ENCODE peak calls at places on chromosomes 16 and 17, in seven cellular contexts. Z is heart left ventricle, R is A549, M is stomach, P is prostate gland, C is body of pancreas, I is adrenal gland. F is an unnamed sample.

GRCh38 chr16:25060920-25061319 is 45.8 kb upstream of the ARHGAP17 start:
- DNase-seq in C (no peak), P (no peak), I (no peak), Z (no peak), M (no peak), R (no peak), F (no peak)

GRCh38 chr17:65297384-65297783 is 160.2 kb downstream of the RGS9 start:
- DNase-seq in M (no peak), P (no peak), I (no peak), R (no peak), Z (no peak), C (no peak), F (no peak)

GRCh38 chr16:47644661-47645060 is 183.5 kb downstream of the PHKB start:
- DNase-seq in C (no peak), P (no peak), M (no peak), Z (no peak), R (no peak), I (no peak), F (no peak)

GRCh38 chr17:16929281-16929680 is 42.6 kb downstream of the TNFRSF13B start:
- DNase-seq in Z (no peak), R (no peak), P (no peak), C (no peak), I (no peak), M (no peak), F (no peak)

GRCh38 chr17:33452797-33453196 is 159.7 kb upstream of the ASIC2 start:
- DNase-seq in Z (no peak), P (no peak), R (no peak), M (no peak), I (no peak), C (no peak), F (no peak)

GRCh38 chr17:50355336-50355700 is 9.4 kb downstream of the XYLT2 start:
- DNase-seq in P (no peak), M (no peak), R (no peak), C (no peak), Z (no peak), I (peak; percentile 9), F (no peak)

GRCh38 chr16:80693553-80693952 is 110.8 kb downstream of the CDYL2 start:
- DNase-seq in I (no peak), M (no peak), Z (no peak), P (no peak), R (no peak), C (no peak), F (no peak)

GRCh38 chr17:45790296-45790922 is 6.3 kb downstream of the CRHR1 start:
- DNase-seq in Z (no peak), I (no peak), R (no peak), C (peak; percentile 10), M (no peak), P (peak; percentile 62), F (no peak)

GRCh38 chr17:77408284-77408683 is 267.5 kb downstream of the SEC14L1 start:
- DNase-seq in I (no peak), Z (no peak), P (no peak), M (no peak), R (no peak), C (no peak), F (no peak)

GRCh38 chr17:77404812-77405581 is 264.2 kb downstream of the SEC14L1 start:
- DNase-seq in M (peak; percentile 56), Z (peak; percentile 74), R (no peak), P (no peak), I (peak; percentile 66), C (peak; percentile 69), F (peak; percentile 95)

GRCh38 chr17:77405867-77406513 is 265.2 kb downstream of the SEC14L1 start:
- DNase-seq in I (no peak), R (no peak), P (no peak), Z (no peak), C (no peak), M (no peak), F (no peak)

GRCh38 chr17:77409282-77410161 is 268.8 kb downstream of the SEC14L1 start:
- DNase-seq in P (peak; percentile 70), M (peak; percentile 77), I (no peak), R (no peak), C (peak; percentile 50), Z (peak; percentile 90), F (no peak)

DNA sequence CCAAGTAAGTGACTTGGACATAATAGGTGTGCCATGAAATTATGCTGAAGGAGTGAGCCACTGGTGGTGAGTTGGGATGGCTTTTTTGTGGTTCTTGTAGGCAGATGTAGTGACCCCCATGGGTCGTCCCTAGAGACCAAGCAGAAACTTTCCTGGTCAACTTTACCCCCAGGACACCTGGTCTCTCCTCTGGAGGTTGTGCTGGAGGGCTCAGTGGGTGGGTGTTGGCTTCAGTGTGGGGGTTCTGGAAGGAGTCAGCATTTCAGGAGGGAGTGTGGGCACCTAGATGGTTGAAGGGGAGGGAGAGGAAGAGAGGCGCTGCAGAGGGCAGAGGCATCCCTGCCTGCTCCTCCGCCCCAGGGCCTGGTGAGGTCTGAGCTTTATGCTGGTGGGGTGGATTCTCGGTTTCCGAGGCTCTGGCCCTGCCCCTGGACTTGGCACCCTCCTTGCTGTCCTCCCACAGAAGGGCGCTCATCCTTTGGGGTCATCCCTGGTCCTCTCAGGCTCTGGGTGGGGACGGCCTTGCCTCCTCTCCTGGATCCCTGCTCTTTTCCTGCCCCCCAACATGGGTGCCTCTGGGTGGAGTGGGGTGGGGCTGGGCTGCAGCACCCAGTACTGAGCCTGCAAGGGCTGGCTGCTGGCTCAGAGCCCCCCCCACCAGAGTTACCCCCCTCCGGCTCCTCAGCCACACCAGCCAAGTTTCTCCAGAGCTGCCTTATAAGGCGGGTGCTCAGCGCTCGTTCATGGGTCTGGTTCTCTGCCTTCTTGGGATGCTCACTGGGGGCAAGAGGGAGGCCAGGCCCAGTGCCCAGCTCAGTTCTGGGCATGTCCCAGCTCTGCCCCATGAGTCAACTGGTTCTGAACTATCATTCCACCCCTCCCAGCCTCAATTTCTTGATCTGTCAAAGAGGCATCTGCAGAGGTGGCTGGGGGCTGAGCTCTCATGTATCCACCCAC is 266.8 kb downstream of the SEC14L1 start:
- DNase-seq in I (no peak), R (no peak), M (no peak), C (no peak), Z (no peak), P (no peak), F (no peak)
- TF ChIP-seq POLR2A in I (no peak), R (no peak), M (no peak), C (no peak), Z (no peak), P (no peak), F (no peak)

DNA sequence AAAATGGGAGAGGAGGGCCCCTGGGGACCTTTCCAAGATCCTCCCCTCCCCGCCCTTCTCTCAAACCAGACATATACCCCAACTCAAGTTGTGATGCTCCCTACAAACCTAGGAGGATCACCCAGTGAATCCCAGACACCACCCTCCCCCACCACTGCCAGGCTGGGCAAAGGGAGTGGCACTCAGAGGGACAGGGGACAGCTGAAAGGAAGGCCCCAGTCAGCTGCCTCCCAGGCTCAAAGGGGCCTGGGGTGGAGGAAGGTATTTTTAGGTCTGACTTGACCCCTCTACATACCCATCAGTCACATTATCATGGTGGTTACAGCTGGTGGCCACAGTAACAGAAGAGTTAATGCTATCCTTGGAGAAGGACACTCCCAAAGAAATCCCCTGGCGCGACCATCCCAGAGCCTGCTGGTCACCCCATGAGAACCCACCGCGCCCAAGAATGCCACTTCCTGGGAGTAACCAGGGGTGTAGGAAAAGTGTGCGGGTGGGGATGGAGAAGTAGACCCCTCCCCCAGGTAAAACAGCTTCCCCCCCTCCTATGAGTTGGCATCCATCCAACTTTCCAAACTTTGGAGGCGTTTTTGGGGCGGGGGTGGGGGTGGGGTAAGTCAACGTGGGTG is 1.2 kb downstream of the CACNB1 start:
- DNase-seq in M (no peak), Z (no peak), R (no peak), I (no peak), C (no peak), P (no peak), F (no peak)
- TF ChIP-seq POLR2A in M (no peak), Z (no peak), R (no peak), I (no peak), C (no peak), P (no peak), F (no peak)

GRCh38 chr16:1983053-1983543 is 895 bp upstream of the GFER start:
- DNase-seq in P (no peak), C (no peak), M (no peak), R (no peak), Z (no peak), I (no peak), F (no peak)

GRCh38 chr16:1981972-1982574 is 804 bp upstream of the NOXO1 start:
- DNase-seq in I (no peak), R (no peak), P (peak; percentile 36), C (peak; percentile 50), M (no peak), Z (no peak), F (peak; percentile 80)

GRCh38 chr16:1983544-1984346 is at the start of gene GFER:
- DNase-seq in I (peak; percentile 91), M (peak; percentile 91), Z (peak; percentile 92), C (peak; percentile 92), P (peak; percentile 75), R (peak; percentile 96), F (peak; percentile 99)

GRCh38 chr16:1985466-1986150 is 1.6 kb downstream of the GFER start:
- DNase-seq in P (no peak), Z (no peak), C (no peak), I (no peak), M (no peak), R (no peak), F (no peak)

DNA sequence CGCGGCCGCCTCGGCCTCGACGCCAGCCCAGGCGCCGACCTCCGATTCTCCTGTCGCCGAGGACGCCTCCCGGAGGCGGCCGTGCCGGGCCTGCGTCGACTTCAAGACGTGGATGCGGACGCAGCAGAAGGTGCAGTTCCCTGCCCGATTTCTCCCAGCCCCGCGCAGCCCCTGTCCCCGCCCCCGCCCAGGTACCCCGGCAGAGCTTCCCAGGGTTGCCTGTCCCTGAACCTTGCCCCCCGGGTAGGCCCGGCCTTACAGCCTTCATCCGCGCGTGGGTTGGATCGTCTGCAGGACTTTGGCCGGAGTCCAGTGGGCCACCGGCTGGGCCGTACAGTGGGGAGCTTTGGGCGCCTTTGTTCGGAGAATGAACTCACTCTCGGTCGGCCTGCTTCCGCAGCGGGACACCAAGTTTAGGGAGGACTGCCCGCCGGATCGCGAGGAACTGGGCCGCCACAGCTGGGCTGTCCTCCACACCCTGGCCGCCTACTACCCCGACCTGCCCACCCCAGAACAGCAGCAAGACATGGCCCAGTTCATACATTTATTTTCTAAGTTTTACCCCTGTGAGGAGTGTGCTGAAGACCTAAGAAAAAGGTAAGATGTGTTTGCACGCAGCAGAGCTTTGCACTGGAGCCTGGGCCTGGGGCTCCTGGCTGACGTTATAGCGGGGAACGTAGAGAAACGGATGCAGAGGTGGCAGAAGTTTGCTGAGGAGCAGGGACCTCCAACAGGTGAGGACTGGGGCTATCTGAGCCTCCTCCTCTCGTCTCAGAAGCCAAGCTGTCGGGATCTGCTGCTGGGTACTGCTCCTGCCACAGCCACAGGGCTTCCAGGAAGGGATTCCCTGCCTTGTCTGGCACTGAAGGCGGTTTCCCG is 593 bp downstream of the GFER start:
- DNase-seq in Z (no peak), C (no peak), R (no peak), I (no peak), P (no peak), M (no peak), F (peak; percentile 77)
- TF ChIP-seq POLR2A in Z (no peak), C (no peak), R (no peak), I (no peak), P (no peak), M (no peak), F (no peak)

GRCh38 chr17:7334938-7335538 is 1.3 kb upstream of the ACAP1 start:
- DNase-seq in I (no peak), M (no peak), R (no peak), P (no peak), C (no peak), Z (no peak), F (no peak)

GRCh38 chr17:7340179-7340578 is 3.9 kb downstream of the ACAP1 start:
- DNase-seq in I (no peak), M (no peak), C (no peak), Z (no peak), R (no peak), P (no peak), F (no peak)

GRCh38 chr17:7341842-7342241 is 5.5 kb downstream of the ACAP1 start:
- DNase-seq in C (no peak), Z (no peak), I (no peak), R (no peak), M (no peak), P (no peak), F (no peak)

DNA sequence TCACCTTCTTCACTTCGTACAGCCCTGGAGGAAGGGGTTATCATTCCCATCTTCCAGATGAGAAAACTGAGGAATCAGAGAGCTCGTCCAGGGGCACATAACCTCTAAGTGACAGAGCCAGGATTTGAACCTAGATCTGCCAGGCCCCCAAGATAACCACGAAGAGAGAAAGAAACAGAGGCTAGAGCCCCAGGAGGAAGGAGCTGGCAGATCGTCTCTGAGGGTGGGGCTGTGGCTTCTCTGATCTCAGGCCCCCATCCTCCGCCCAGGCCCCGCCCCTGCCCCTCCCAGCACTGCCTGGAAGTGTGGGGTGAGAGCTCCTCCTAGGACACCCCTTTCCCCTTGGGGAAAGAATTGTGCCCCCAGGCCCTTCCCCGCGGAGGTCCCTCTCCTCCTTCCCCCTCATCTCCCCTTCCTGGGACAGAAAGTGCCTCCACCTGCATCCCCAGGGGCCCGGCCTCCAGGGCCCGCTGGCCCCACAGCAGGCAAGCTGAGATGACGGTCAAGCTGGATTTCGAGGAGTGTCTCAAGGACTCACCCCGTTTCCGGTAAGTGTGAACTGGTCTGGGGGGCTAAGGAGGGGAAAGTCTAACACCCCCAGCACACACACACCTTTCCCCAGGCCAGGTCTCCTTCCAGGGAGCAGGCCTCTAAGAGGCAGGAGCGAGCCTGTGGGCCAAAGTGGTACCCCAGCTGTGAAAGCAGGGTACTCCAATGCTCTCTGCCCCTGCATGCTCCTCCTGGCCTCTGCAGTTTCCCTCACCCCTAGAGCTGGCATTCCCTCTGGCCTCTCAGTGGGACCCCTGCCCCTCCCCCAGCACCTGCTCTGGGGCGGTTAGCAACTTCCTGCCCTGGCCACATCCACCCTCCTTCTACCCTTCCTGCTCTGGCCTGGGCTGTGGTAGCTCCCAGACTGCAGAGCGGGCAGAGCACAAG is at the start of gene ACAP1:
- DNase-seq in M (peak; percentile 53), C (no peak), R (no peak), P (no peak), Z (no peak), I (peak; percentile 18), F (no peak)
- TF ChIP-seq POLR2A in M (no peak), C (no peak), R (no peak), P (no peak), Z (no peak), I (no peak), F (no peak)

F was measured in H54.